ENCODE peak calls at places on chromosomes 5 and 9, in six cellular contexts. C is ovary, A is HCT116, B is stomach, F is heart left ventricle, Q is body of pancreas. R is an unnamed sample.

GRCh38 chr5:168226012-168226411 is 65.4 kb upstream of the WWC1 start:
- DNase-seq in C (no peak), A (no peak), B (no peak), F (no peak), Q (no peak), R (no peak)

GRCh38 chr9:32631991-32632390 is 3.5 kb downstream of the TAF1L start:
- DNase-seq in C (no peak), A (no peak), B (no peak), F (no peak), Q (no peak), R (no peak)

GRCh38 chr9:93963969-93964368 is 8.8 kb upstream of the BARX1 start:
- DNase-seq in C (no peak), A (no peak), B (peak), F (no peak), Q (no peak), R (no peak)

GRCh38 chr9:126173929-126174328 is 152.7 kb upstream of the MVB12B start:
- DNase-seq in C (no peak), A (no peak), B (peak), F (no peak), Q (no peak), R (peak)

GRCh38 chr9:20621553-20622329 is 558 bp downstream of the MLLT3 start:
- DNase-seq in C (peak), A (no peak), B (peak), F (peak), Q (peak), R (peak)

GRCh38 chr5:96114736-96115466 is 153.2 kb upstream of the ELL2 start:
- DNase-seq in C (no peak), A (no peak), B (no peak), F (no peak), Q (no peak), R (no peak)

GRCh38 chr5:10645146-10645545 is 81.3 kb downstream of the ANKRD33B start:
- DNase-seq in C (no peak), A (no peak), B (peak), F (no peak), Q (no peak), R (peak)

GRCh38 chr9:121771418-121771817 is 120.0 kb downstream of the DAB2IP start:
- DNase-seq in C (peak), A (no peak), B (no peak), F (peak), Q (no peak), R (no peak)

GRCh38 chr5:132829742-132830435 is 558 bp downstream of the SHROOM1 start:
- DNase-seq in C (peak), A (peak), B (peak), F (peak), Q (peak), R (peak)

GRCh38 chr9:77469515-77470197 is 178.5 kb downstream of the GNA14 start:
- DNase-seq in C (no peak), A (no peak), B (no peak), F (no peak), Q (no peak), R (no peak)

GRCh38 chr9:8205580-8205979 is 406.0 kb upstream of the DMAC1 start:
- DNase-seq in C (no peak), A (no peak), B (no peak), F (no peak), Q (no peak), R (no peak)

GRCh38 chr9:126615791-126616447 is 2.2 kb downstream of the LMX1B start:
- DNase-seq in C (no peak), A (no peak), B (no peak), F (no peak), Q (no peak), R (no peak)

GRCh38 chr9:69149321-69149807 is 24.7 kb upstream of the TJP2 start:
- DNase-seq in C (no peak), A (no peak), B (no peak), F (no peak), Q (no peak), R (peak)

GRCh38 chr5:122183098-122183794 is 53.9 kb downstream of the ZNF474 start:
- DNase-seq in C (peak), A (no peak), B (peak), F (peak), Q (peak), R (peak)

GRCh38 chr5:98714710-98715109 is 58.8 kb upstream of the RGMB start:
- DNase-seq in C (no peak), A (no peak), B (no peak), F (no peak), Q (no peak), R (no peak)

GRCh38 chr5:94884294-94884693 is 265.8 kb downstream of the SLF1 start:
- DNase-seq in C (no peak), A (no peak), B (no peak), F (no peak), Q (no peak), R (no peak)

GRCh38 chr9:136691316-136692189 is 4.3 kb upstream of the AGPAT2 start:
- DNase-seq in C (no peak), A (no peak), B (no peak), F (peak), Q (peak), R (no peak)

GRCh38 chr9:36284226-36284625 is 26.0 kb upstream of the GNE start:
- DNase-seq in C (no peak), A (no peak), B (no peak), F (no peak), Q (no peak), R (no peak)

GRCh38 chr5:163915481-163915961 is 410.1 kb downstream of the MAT2B start:
- DNase-seq in C (no peak), A (no peak), B (no peak), F (no peak), Q (no peak), R (no peak)

GRCh38 chr5:78959767-78960166 is 25.3 kb downstream of the ARSB start:
- DNase-seq in C (no peak), A (no peak), B (no peak), F (no peak), Q (no peak), R (no peak)

GRCh38 chr5:149125386-149125891 is 15.9 kb upstream of the ABLIM3 start:
- DNase-seq in C (no peak), A (no peak), B (peak), F (no peak), Q (peak), R (no peak)

DNA sequence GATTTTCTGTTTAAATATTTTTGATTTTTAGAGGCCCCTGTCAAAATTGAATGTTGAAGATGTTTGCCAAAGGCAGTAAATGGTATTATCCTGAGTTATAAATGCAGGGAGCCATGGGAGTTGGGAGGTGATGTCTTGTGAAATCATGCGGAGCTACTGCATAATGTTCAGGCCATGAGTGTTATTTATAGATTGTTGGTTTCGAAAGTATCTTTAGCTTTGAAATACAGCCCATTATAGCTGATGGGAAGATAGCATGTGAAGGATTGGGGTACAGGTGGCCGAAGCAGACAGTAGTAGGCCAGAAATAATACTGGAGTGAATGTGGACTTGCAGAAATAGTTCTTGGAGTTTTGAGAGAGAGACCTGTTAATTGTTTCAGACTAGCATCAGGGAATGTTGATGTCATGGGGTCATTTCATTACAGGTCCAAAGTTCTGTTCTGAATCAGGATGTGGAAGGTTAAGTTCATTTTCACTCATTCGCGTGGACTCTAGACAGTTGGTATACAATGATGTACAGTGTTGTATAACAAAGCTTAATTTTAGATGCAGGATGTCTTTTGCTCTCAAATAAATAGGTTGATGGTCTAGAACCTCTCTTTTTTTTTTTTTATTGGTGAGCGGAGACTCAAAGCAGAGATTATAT is 3.8 kb downstream of the ATP6V1G1 start:
- DNase-seq in C (no peak), A (no peak), B (no peak), F (no peak), Q (no peak), R (no peak)
- TF ChIP-seq POLR2A in C (no peak), A (no peak), B (no peak), F (no peak), Q (no peak), R (no peak)

GRCh38 chr5:180799902-180800801 is 2.5 kb downstream of the MGAT1 start:
- DNase-seq in C (no peak), A (no peak), B (no peak), F (no peak), Q (no peak), R (no peak)
- TF ChIP-seq CTCF in C (no peak), A (no peak), B (no peak), F (no peak), Q (no peak), R (no peak)

GRCh38 chr9:96482471-96482870 is 32.5 kb downstream of the HABP4 start:
- DNase-seq in C (no peak), A (no peak), B (no peak), F (no peak), Q (no peak), R (no peak)
- H3K4me3 ChIP-seq in C (no peak), A (no peak), B (no peak), F (no peak), Q (no peak), R (no peak)

GRCh38 chr5:1385395-1386273 is 40.7 kb upstream of the CLPTM1L start:
- DNase-seq in C (peak), A (no peak), B (peak), F (peak), Q (peak), R (peak)
- TF ChIP-seq POLR2A in C (no peak), A (no peak), B (no peak), F (no peak), Q (peak), R (no peak)

GRCh38 chr5:178264044-178264443 is 31.4 kb upstream of the PHYKPL start:
- DNase-seq in C (no peak), A (no peak), B (no peak), F (no peak), Q (no peak), R (no peak)
- TF ChIP-seq CTCF in C (no peak), A (no peak), B (no peak), F (no peak), Q (no peak), R (no peak)

GRCh38 chr5:119339965-119340364 is 15.9 kb upstream of the TNFAIP8 start:
- DNase-seq in C (no peak), A (no peak), B (no peak), F (no peak), Q (no peak), R (no peak)
- H3K4me3 ChIP-seq in C (no peak), A (no peak), B (no peak), F (no peak), Q (no peak), R (no peak)

GRCh38 chr9:116687762-116688160 is 656 bp downstream of the TRIM32 start:
- DNase-seq in C (no peak), A (no peak), B (no peak), F (no peak), Q (peak), R (no peak)

GRCh38 chr9:116689117-116689516 is 2.0 kb downstream of the TRIM32 start:
- DNase-seq in C (no peak), A (no peak), B (no peak), F (no peak), Q (no peak), R (no peak)

GRCh38 chr9:116686693-116687073 is 422 bp upstream of the TRIM32 start:
- DNase-seq in C (no peak), A (no peak), B (no peak), F (no peak), Q (no peak), R (no peak)

GRCh38 chr9:116686135-116686534 is 970 bp upstream of the TRIM32 start:
- DNase-seq in C (no peak), A (no peak), B (no peak), F (no peak), Q (no peak), R (no peak)

DNA sequence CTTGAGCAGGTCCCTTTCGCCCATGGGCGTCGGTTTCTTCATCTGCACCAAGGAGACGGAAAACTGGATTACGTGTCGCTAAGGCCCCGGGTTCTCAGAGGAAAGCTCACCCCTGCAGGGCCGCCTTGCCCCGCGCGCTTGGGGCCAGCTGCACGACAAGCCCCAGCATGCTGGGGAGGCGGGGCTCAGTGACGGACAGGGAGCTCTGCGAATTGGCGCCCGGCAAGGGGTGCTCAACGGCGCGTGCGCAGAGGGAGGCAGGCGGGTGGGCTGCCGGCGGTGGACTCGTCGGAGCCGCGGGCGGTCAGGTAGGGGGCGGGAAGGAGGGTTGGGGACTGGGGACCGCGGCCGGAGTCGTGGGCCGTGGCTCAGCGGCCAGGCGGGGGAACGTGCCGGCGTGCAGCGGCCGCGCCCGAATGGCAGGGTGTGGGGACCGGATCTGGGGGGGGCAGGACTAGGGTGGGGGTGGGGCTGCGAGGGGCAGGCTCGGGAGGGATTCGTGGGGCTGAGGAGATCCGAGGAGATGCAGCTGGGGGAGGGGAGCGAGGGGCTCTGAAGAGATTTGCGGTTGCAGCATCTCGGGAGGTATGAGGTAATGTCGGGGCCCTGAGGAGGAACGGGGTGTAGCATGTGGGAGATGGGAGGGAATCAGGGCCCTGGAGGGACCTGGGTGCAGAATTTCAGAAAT is at the start of gene TRIM32:
- DNase-seq in C (peak), A (peak), B (peak), F (peak), Q (peak), R (peak)
- TF ChIP-seq POLR2A in C (no peak), A (peak), B (no peak), F (no peak), Q (peak), R (no peak)

DNA sequence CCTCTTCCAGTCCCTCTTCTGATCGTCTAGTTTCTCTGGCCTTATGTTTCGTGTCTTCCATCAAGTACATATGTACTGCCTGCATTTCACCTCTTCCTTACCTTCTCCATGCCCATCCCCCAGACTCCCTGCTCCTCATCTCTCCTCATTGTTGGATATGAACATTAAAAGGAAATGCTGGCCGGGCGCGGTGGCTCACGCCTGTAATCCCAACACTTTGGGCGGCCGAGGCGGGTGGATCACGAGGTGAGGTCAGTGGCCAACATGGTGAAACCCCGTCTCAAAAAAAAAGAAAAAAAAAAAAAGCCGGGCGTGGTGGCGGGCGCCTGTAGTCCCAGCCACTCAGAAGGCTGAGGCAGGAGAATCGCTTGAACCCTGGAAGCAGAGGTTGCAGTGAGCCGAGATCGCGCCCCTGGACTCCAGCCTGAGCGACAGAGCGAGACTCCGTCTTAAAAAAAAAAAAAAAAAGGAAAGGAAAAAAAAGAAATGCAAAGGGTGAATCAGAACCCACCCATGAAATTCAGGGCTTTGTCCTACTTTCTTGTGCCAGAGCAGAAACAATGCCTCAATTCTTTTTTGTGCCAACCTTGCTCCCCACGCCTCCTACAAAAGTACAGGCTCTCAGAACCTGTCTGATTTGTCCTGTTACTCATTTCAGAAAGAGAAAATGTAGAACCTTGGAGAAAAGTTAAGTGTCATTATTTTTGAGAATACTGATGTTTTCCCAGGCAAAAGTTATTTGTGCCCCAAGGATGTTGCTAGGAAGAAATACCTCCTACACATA is 1.5 kb upstream of the ZFR start:
- DNase-seq in C (no peak), A (no peak), B (no peak), F (no peak), Q (no peak), R (no peak)
- TF ChIP-seq CTCF in C (no peak), A (no peak), B (no peak), F (no peak), Q (no peak), R (no peak)

GRCh38 chr5:56685503-56686217 is 129.7 kb upstream of the MAP3K1 start:
- DNase-seq in C (no peak), A (no peak), B (no peak), F (no peak), Q (no peak), R (no peak)
- H3K4me3 ChIP-seq in C (no peak), A (no peak), B (no peak), F (no peak), Q (no peak), R (no peak)